ENCODE peak calls at places on chromosome 7, in nine cellular contexts. B is heart left ventricle; R is spleen; O is CD4-positive, alpha-beta memory T cell; G is naive thymus-derived CD4-positive, alpha-beta T cell; H is NT2/D1; I is endothelial cell of umbilical vein; X is tibial nerve; Q is GM23248. P is an unnamed sample. For H3K27me3, the result is how much of the 10 kb centered on the place peaks cover.

GRCh38 chr7:99457646-99458493 is 8.1 kb downstream of the ATP5MF start:
- DNase-seq in R (no peak), O (no peak), B (no peak), G (no peak), Q (no peak), X (no peak), I (no peak), H (no peak), P (no peak)

GRCh38 chr7:81285142-81285871 is 366.5 kb upstream of the SEMA3C start:
- DNase-seq in Q (peak), O (no peak), I (peak), H (no peak), R (no peak), X (no peak), G (no peak), B (no peak), P (peak)

GRCh38 chr7:13414181-13414580 is 575.3 kb downstream of the ETV1 start:
- DNase-seq in Q (no peak), X (no peak), G (no peak), B (no peak), H (no peak), O (no peak), I (no peak), R (no peak), P (no peak)

GRCh38 chr7:149598721-149599308 is 101.2 kb upstream of the ZNF746 start:
- DNase-seq in B (no peak), G (no peak), R (no peak), I (peak), H (no peak), O (no peak), Q (peak), X (no peak), P (peak)

GRCh38 chr7:25261545-25262135 is 33.4 kb upstream of the NPVF start:
- DNase-seq in G (no peak), B (no peak), H (no peak), I (no peak), Q (no peak), O (no peak), X (no peak), R (no peak), P (no peak)

GRCh38 chr7:80859272-80859970 is 59.4 kb downstream of the SEMA3C start:
- DNase-seq in G (no peak), X (peak), H (no peak), O (no peak), I (no peak), B (peak), Q (peak), R (no peak), P (no peak)

GRCh38 chr7:106327538-106328481 is 43.0 kb upstream of the NAMPT start:
- DNase-seq in Q (no peak), R (no peak), O (no peak), X (no peak), B (no peak), G (no peak), I (no peak), H (no peak), P (no peak)

GRCh38 chr7:108071551-108071950 is 58.6 kb downstream of the LAMB4 start:
- DNase-seq in G (no peak), H (no peak), X (no peak), O (no peak), Q (no peak), B (no peak), R (no peak), I (no peak), P (no peak)

GRCh38 chr7:138978541-138979184 is 2.5 kb downstream of the KIAA1549 start:
- DNase-seq in B (no peak), H (no peak), Q (no peak), O (no peak), G (no peak), R (no peak), I (peak), X (no peak), P (no peak)

GRCh38 chr7:144407266-144407931 is 3.9 kb upstream of the NOBOX start:
- DNase-seq in G (no peak), B (no peak), H (no peak), Q (no peak), X (no peak), O (no peak), R (no peak), I (no peak), P (no peak)

GRCh38 chr7:79504607-79505389 is 51.3 kb upstream of the MAGI2 start:
- DNase-seq in O (no peak), H (no peak), Q (peak), G (no peak), B (no peak), I (peak), X (no peak), R (no peak), P (peak)

GRCh38 chr7:38306136-38306535 is 32.7 kb upstream of the TARP start:
- DNase-seq in R (no peak), H (no peak), Q (no peak), I (no peak), B (no peak), O (no peak), G (no peak), X (no peak), P (no peak)

GRCh38 chr7:19114591-19114855 is 2.9 kb downstream of the TWIST1 start:
- DNase-seq in B (no peak), Q (peak), I (no peak), G (no peak), X (no peak), R (no peak), H (no peak), O (no peak), P (no peak)

GRCh38 chr7:131623154-131623553 is 66.7 kb upstream of the PODXL start:
- DNase-seq in I (peak), X (no peak), R (no peak), O (no peak), H (no peak), B (peak), G (no peak), Q (no peak), P (no peak)

GRCh38 chr7:23175820-23176385 is 5.9 kb upstream of the NUP42 start:
- DNase-seq in H (no peak), B (no peak), R (no peak), O (no peak), Q (no peak), I (no peak), X (no peak), G (no peak), P (no peak)

GRCh38 chr7:148720472-148720871 is 21.8 kb downstream of the CUL1 start:
- DNase-seq in B (no peak), R (no peak), Q (peak), I (no peak), O (no peak), X (no peak), G (no peak), H (no peak), P (no peak)

DNA sequence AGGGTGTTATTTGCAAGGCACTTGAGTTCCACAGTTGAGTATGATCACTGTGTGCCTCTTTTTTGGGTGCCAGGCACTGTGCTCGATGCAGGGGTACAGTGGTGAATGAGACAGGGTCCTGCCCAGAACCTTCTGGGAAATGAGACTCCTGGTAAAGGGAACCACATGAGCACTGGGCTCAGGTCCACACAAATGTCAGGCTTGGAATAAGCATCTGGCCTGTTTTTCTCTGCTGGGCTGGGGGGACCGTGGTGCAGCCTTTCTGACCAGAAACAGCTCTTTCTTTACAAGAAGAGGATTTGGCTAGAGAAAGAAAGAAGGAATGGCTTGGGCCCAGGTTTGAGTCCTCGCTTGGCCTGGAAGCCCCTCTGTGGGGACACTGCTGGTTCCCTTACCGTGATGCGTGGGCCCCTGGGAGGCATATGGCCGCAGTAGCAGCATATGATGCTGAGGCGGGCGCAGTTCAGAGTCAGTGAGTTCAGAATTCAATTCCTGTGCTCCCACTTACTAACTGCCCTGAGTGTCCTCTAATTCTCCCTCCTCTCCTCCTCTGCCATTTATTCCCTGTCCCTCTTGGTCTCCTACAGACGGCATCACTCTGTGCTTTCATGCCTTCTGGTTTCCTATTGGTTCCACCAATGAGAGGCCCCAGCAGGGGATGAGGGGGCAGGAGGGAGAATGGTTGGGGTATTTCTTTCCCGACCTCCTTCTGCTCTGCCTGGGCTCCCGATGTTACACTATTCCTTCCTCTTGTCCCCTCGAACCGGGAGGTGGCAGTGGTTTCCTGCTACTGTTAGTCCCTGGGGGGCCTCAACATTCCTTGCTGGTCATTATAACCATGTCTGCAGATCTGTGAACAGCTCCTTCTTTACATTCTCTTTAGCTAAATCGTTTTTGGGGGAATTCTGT is 9.6 kb upstream of the KCP start:
- DNase-seq in Q (no peak), R (peak), G (no peak), I (no peak), X (no peak), O (no peak), B (peak), H (no peak), P (no peak)
- H3K27me3 ChIP-seq in Q (half or more), R (under half), G (under half), I (under half), X (half or more), O (under half), B (half or more), H (under half), P (under half)

DNA sequence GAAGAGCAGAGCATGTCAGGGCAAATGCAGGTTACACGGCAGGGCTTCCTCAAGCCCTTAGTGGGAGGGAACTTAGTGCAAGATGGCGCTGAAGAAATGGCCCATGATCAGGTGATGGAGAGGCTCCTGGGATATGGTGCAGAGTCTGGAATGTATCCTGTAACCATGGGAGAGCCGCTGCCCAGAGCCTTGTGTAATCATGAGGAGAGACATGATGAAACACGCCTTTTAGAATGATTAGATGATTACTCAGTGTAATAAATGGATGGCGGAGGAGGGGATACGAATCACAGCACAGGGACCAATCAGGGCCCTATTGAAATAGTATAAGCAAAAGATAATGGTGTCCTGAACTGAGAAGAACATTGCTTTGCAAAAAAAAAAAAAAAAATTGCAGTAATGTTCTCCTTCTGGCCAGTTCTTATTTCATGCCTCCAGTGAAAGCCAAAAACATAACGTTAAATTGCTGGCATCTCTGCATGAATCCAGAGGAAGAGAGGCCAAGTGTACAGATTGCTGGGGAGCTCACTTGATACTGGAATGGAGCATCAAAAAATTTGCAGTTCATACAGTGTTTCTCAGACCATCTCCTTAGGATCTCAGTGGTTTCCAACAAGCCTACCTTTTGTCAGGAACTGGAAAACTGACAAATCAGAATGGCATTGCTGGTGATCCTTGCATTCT is 668.4 kb upstream of the AUTS2 start:
- DNase-seq in O (no peak), R (no peak), X (peak), B (no peak), Q (peak), G (no peak), I (no peak), H (no peak), P (no peak)
- H3K4me3 ChIP-seq in O (no peak), R (no peak), X (no peak), B (no peak), Q (no peak), G (no peak), I (no peak), H (no peak), P (no peak)

DNA sequence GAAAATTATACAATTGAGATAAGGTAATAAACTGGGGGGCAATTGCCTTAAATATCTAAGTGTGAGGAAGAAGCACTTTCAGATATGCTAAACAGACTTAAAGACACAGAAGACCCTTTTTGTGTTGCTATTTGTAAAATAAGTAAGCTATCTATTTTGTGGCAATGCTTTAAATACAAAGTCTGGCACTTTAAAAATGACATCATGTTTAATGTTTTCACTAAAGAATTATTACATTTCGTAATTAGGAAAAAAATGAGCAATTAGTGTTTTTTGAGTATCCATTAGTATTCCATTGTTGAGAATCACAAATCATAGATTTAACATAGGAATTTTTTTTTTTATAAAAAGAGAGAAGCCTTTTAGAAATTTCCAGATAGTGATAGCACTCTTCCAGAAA is 2.1 kb downstream of the CREB5 start:
- DNase-seq in H (no peak), R (no peak), B (no peak), X (no peak), O (no peak), I (no peak), Q (no peak), G (no peak), P (no peak)
- H3K27me3 ChIP-seq in H (under half), R (under half), B (under half), X (under half), O (under half), I (under half), Q (under half), G (under half), P (half or more)

GRCh38 chr7:77907281-77907680 is 108.7 kb downstream of the PHTF2 start:
- DNase-seq in G (no peak), H (no peak), R (no peak), X (no peak), O (no peak), Q (no peak), B (no peak), I (no peak), P (no peak)

GRCh38 chr7:77910124-77910523 is 111.6 kb downstream of the PHTF2 start:
- DNase-seq in Q (no peak), I (no peak), H (no peak), B (no peak), R (no peak), G (no peak), O (no peak), X (no peak), P (no peak)

GRCh38 chr7:77912293-77912692 is 113.7 kb downstream of the PHTF2 start:
- DNase-seq in H (no peak), I (no peak), B (no peak), X (no peak), G (no peak), Q (no peak), O (no peak), R (no peak), P (no peak)

GRCh38 chr7:77904252-77904651 is 105.7 kb downstream of the PHTF2 start:
- DNase-seq in G (no peak), B (no peak), O (no peak), H (no peak), I (no peak), Q (peak), R (no peak), X (no peak), P (no peak)

GRCh38 chr7:77908664-77909063 is 110.1 kb downstream of the PHTF2 start:
- DNase-seq in O (no peak), I (no peak), G (no peak), Q (no peak), B (no peak), R (no peak), H (no peak), X (no peak), P (no peak)
- H3K4me3 ChIP-seq in O (no peak), I (no peak), G (no peak), Q (no peak), B (no peak), R (no peak), H (no peak), X (no peak), P (no peak)

GRCh38 chr7:100477871-100478248 is 1.2 kb downstream of the TSC22D4 start:
- DNase-seq in G (no peak), H (no peak), I (no peak), Q (peak), O (no peak), R (no peak), B (no peak), X (no peak), P (no peak)

GRCh38 chr7:100478966-100479660 is at the start of gene TSC22D4:
- DNase-seq in X (peak), R (peak), I (peak), O (peak), Q (peak), G (peak), H (peak), B (peak), P (peak)

GRCh38 chr7:100475549-100475948 is 3.5 kb downstream of the TSC22D4 start:
- DNase-seq in O (no peak), B (peak), I (no peak), G (no peak), X (peak), H (no peak), Q (no peak), R (peak), P (no peak)

GRCh38 chr7:100476108-100476780 is 2.8 kb downstream of the TSC22D4 start:
- DNase-seq in X (no peak), R (peak), O (no peak), Q (peak), I (no peak), B (no peak), G (no peak), H (no peak), P (no peak)

GRCh38 chr7:100476903-100477870 is 1.8 kb downstream of the TSC22D4 start:
- DNase-seq in I (peak), H (no peak), X (no peak), R (peak), G (no peak), O (no peak), Q (peak), B (peak), P (no peak)
- H3K27me3 ChIP-seq in I (under half), H (under half), X (under half), R (under half), G (under half), O (under half), Q (under half), B (under half), P (under half)

GRCh38 chr7:111410899-111411298 is 151.4 kb downstream of the IMMP2L start:
- DNase-seq in X (no peak), O (no peak), I (no peak), B (no peak), Q (no peak), R (no peak), H (no peak), G (no peak), P (no peak)

GRCh38 chr7:111408726-111409125 is 153.6 kb downstream of the IMMP2L start:
- DNase-seq in R (no peak), H (no peak), Q (no peak), G (no peak), I (no peak), X (no peak), B (no peak), O (no peak), P (no peak)

GRCh38 chr7:111409714-111410422 is 152.4 kb downstream of the IMMP2L start:
- DNase-seq in R (no peak), X (no peak), I (no peak), O (no peak), B (no peak), G (no peak), Q (peak), H (no peak), P (no peak)

GRCh38 chr7:111414374-111414773 is 147.9 kb downstream of the IMMP2L start:
- DNase-seq in Q (no peak), G (no peak), O (no peak), X (no peak), H (no peak), B (no peak), R (no peak), I (no peak), P (no peak)

GRCh38 chr7:111413796-111414195 is 148.5 kb downstream of the IMMP2L start:
- DNase-seq in X (peak), G (no peak), H (peak), I (no peak), R (no peak), Q (no peak), O (no peak), B (no peak), P (no peak)
- H3K4me3 ChIP-seq in X (no peak), G (no peak), H (no peak), I (no peak), R (no peak), Q (no peak), O (no peak), B (no peak), P (no peak)

DNA sequence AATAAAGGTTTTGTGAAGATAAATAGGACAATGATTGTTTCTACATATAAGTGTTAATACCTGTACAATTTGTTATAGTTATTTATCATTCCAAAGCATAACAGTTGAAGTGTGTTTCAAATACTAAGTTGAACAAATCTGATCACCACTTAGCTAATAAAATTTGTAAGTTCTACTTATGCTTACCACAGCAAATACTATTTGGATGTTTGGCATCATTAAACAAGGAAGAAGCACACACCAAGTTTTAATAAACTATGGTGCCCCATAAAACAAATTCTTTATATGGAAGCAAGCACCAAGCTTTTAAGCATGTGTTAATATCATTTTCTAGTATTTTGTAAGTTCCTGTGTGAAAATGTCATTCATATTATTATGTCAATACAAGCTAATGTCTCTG is 9.5 kb downstream of the SKAP2 start:
- DNase-seq in Q (no peak), B (no peak), X (no peak), I (peak), O (no peak), G (no peak), H (no peak), R (no peak), P (no peak)
- H3K27me3 ChIP-seq in Q (under half), B (half or more), X (under half), I (under half), O (under half), G (under half), H (half or more), R (under half), P (under half)

GRCh38 chr7:156638443-156639077 is 2.0 kb upstream of the RNF32 start:
- DNase-seq in H (no peak), R (no peak), O (no peak), G (no peak), I (no peak), X (no peak), Q (no peak), B (no peak), P (no peak)
- H3K4me3 ChIP-seq in H (no peak), R (no peak), O (no peak), G (no peak), I (no peak), X (no peak), Q (no peak), B (no peak), P (no peak)

DNA sequence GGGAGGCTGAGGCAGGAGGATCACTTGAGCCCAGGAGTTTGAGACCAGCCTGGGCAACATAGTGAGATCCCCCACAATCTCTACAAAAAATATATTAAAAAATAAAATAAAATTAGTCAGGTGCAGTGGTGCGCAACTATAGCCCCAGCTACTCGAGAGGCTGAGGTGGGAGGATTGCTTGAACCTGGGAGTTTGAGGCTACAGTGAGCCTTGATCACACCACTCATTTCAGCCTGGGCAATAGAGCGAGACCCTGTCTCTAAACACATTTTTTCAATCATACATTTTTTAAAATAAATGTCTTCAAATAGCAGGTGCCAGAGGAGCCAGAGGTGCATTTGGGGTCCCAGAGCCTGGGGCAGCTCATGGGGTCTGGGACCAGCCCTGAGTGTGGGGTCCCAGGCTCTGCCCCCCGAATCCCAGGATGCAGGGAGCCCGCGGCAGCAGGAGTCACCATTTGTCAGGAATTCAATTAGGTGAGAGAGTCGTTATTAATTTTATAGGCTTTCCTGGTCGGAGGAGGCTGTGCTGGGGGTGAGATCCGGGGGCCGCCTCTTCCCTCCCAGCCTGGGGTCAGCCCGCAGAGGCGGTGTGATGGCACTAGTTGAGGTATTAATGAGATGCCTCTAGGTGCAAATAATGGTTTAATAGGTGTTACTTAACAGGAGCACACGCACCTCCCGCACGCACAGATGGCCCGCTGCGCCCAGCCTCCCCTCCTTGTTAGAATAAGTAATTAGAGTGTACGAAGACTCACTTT is 78.3 kb downstream of the MICALL2 start:
- DNase-seq in Q (no peak), H (no peak), X (no peak), I (no peak), R (no peak), B (no peak), G (no peak), O (no peak), P (no peak)
- H3K27me3 ChIP-seq in Q (under half), H (under half), X (half or more), I (under half), R (under half), B (half or more), G (under half), O (under half), P (under half)